ENCODE peak calls at places on chromosomes 12 and 14, in five cellular contexts. Z, N, I, H and E are unnamed samples. For H3K4me1, the result is how much of the 10 kb centered on the place peaks cover.

GRCh38 chr12:12456637-12457036 is 99.8 kb downstream of the BORCS5 start:
- DNase-seq in Z (no peak), N (no peak), I (no peak), H (no peak), E (no peak)

GRCh38 chr14:65628664-65629063 is 216.1 kb downstream of the FUT8 start:
- DNase-seq in Z (no peak), N (no peak), I (no peak), H (no peak), E (no peak)

GRCh38 chr12:3206536-3207072 is 129.4 kb downstream of the TSPAN9 start:
- DNase-seq in Z (no peak), N (no peak), I (no peak), H (no peak), E (no peak)

GRCh38 chr14:28830115-28830534 is 63.5 kb downstream of the FOXG1 start:
- DNase-seq in Z (no peak), N (no peak), I (no peak), H (no peak), E (no peak)

GRCh38 chr14:100104523-100105300 is 39.5 kb downstream of the EVL start:
- DNase-seq in Z (no peak), N (no peak), I (no peak), H (no peak), E (peak)

GRCh38 chr12:81022531-81022930 is 55.3 kb upstream of the ACSS3 start:
- DNase-seq in Z (no peak), N (no peak), I (no peak), H (no peak), E (no peak)

GRCh38 chr14:34496679-34497513 is 34.9 kb upstream of the SPTSSA start:
- DNase-seq in Z (peak), N (peak), I (peak), H (peak), E (peak)

GRCh38 chr12:69648476-69648875 is 37.8 kb upstream of the LRRC10 start:
- DNase-seq in Z (no peak), N (no peak), I (no peak), H (no peak), E (peak)

GRCh38 chr14:73780391-73780790 is 66.2 kb upstream of the PNMA1 start:
- DNase-seq in Z (no peak), N (no peak), I (no peak), H (no peak), E (no peak)

GRCh38 chr12:88015825-88016224 is 13.4 kb downstream of the C12orf50 start:
- DNase-seq in Z (no peak), N (no peak), I (no peak), H (no peak), E (no peak)

GRCh38 chr14:50668008-50668851 is at the start of gene SAV1:
- DNase-seq in Z (peak), N (peak), I (peak), H (peak), E (peak)

GRCh38 chr14:99574099-99574880 is 29.7 kb downstream of the CCDC85C start:
- DNase-seq in Z (peak), N (no peak), I (peak), H (no peak), E (peak)

GRCh38 chr14:80535171-80535570 is 323.9 kb upstream of the DIO2 start:
- DNase-seq in Z (no peak), N (no peak), I (no peak), H (no peak), E (no peak)

GRCh38 chr14:29536886-29537511 is 390.6 kb downstream of the PRKD1 start:
- DNase-seq in Z (no peak), N (no peak), I (no peak), H (no peak), E (no peak)

GRCh38 chr14:22497671-22498093 is 91.3 kb downstream of the DAD1 start:
- DNase-seq in Z (no peak), N (no peak), I (no peak), H (no peak), E (peak)

GRCh38 chr14:76022991-76023390 is 37.4 kb downstream of the IFT43 start:
- DNase-seq in Z (no peak), N (no peak), I (no peak), H (no peak), E (peak)

GRCh38 chr12:129069886-129070285 is 216.6 kb downstream of the GLT1D1 start:
- DNase-seq in Z (no peak), N (no peak), I (no peak), H (no peak), E (no peak)
- TF ChIP-seq CTCF in Z (no peak), N (no peak), I (no peak), H (no peak), E (no peak)

GRCh38 chr12:116204169-116204568 is 73.3 kb downstream of the MED13L start:
- DNase-seq in Z (no peak), N (no peak), I (no peak), H (no peak), E (no peak)

GRCh38 chr12:116210131-116210530 is 67.4 kb downstream of the MED13L start:
- DNase-seq in Z (no peak), N (no peak), I (no peak), H (no peak), E (no peak)

GRCh38 chr12:116204785-116205184 is 72.7 kb downstream of the MED13L start:
- DNase-seq in Z (no peak), N (no peak), I (no peak), H (no peak), E (no peak)

GRCh38 chr12:116207274-116207673 is 70.2 kb downstream of the MED13L start:
- DNase-seq in Z (no peak), N (no peak), I (no peak), H (no peak), E (no peak)

GRCh38 chr12:116206828-116207227 is 70.7 kb downstream of the MED13L start:
- DNase-seq in Z (no peak), N (no peak), I (no peak), H (no peak), E (no peak)
- H3K4me1 ChIP-seq in Z (under half), N (under half), I (under half), H (under half), E (under half)

DNA sequence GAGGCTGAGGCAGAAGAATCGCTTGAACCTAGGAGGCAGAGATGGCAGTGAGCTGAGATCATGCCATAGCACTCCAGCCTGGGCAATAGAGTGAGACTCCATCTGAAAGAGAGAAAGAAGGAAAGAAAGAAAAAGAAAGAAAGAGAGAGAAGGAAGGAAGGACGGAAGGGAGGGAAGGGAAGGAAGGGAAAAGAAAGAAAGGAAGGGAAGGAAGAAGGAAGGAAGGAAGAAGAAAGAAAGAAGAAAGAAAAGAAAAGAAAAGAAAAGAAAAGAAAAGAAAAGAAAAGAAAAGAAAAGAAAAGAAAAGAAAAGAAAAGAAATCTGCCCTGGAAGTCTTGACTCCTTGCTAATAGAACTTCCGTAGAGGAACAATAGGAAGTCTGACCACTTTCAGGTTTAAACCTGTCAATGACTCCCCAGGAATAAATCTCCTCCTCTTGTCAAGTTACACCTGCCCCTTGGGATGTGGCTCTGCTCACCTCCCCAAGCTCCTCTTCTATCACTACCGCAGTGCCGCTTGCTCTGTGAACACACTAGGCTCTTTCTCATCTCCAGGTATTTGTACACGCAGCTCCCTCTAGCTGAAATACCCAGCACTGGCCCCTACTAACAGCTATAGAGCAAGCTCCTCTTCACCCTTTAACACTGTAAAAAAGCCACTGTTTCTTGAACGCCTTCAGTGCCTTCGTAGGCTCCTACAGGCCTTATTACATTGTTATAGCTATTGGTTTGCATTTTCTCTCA is 773.1 kb upstream of the TBX3 start:
- DNase-seq in Z (no peak), N (no peak), I (no peak), H (no peak), E (peak)
- TF ChIP-seq CTCF in Z (no peak), N (no peak), I (no peak), H (peak), E (peak)

GRCh38 chr12:116171549-116171948 is 105.9 kb downstream of the MED13L start:
- DNase-seq in Z (no peak), N (no peak), I (no peak), H (no peak), E (no peak)
- H3K4me1 ChIP-seq in Z (under half), N (under half), I (under half), H (under half), E (under half)

GRCh38 chr14:89013098-89013504 is 188.7 kb downstream of the TTC8 start:
- DNase-seq in Z (no peak), N (no peak), I (no peak), H (peak), E (peak)
- TF ChIP-seq CTCF in Z (no peak), N (no peak), I (peak), H (peak), E (peak)

GRCh38 chr14:89293349-89293916 is 123.6 kb downstream of the FOXN3 start:
- DNase-seq in Z (no peak), N (no peak), I (no peak), H (no peak), E (no peak)
- H3K4me1 ChIP-seq in Z (under half), N (under half), I (under half), H (under half), E (under half)

GRCh38 chr12:106681210-106681609 is 93.3 kb upstream of the RIC8B start:
- DNase-seq in Z (no peak), N (no peak), I (no peak), H (no peak), E (no peak)

GRCh38 chr12:106684497-106684896 is 90.0 kb upstream of the RIC8B start:
- DNase-seq in Z (no peak), N (no peak), I (no peak), H (no peak), E (no peak)

GRCh38 chr12:106685381-106685780 is 89.1 kb upstream of the RIC8B start:
- DNase-seq in Z (no peak), N (no peak), I (no peak), H (no peak), E (no peak)

GRCh38 chr12:106680280-106680679 is 94.2 kb upstream of the RIC8B start:
- DNase-seq in Z (no peak), N (no peak), I (no peak), H (no peak), E (no peak)

DNA sequence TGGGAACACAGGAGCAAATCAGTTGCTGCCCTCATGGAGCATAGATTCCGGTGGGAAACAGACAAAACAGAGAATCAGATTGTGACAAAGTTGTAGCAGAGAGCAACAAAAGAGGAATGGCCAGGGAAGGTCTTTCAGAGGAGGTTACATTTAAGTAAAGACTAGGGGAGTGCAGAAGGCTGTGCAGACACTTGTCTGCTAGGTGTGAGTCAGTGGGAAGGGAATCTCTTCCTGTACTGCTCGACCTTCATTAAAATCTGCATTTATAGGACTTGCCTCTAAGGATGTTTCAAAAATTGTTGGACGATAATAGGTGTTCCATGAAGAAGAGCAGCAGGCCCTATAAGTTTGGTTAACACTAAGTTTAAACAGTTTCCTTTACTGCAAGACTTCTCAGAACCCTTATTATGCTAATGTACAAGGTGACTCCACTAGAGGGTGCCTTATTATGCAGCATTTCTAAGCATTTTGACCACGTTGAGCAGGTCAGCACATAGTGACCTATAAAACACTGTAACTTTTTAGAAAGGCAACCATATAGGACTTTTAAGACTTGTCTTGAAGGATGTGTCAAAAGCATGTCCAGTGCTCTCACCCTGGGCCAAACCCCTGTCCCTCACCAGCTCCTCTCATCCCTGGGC is 91.8 kb upstream of the RIC8B start:
- DNase-seq in Z (no peak), N (no peak), I (no peak), H (no peak), E (peak)
- TF ChIP-seq CTCF in Z (peak), N (no peak), I (no peak), H (peak), E (peak)

GRCh38 chr12:118058227-118058626 is 2.8 kb downstream of the WSB2 start:
- DNase-seq in Z (no peak), N (no peak), I (no peak), H (no peak), E (no peak)

GRCh38 chr12:118055144-118055557 is 5.8 kb downstream of the WSB2 start:
- DNase-seq in Z (peak), N (no peak), I (peak), H (no peak), E (no peak)

GRCh38 chr12:118053071-118053985 is 7.7 kb downstream of the WSB2 start:
- DNase-seq in Z (no peak), N (no peak), I (no peak), H (no peak), E (no peak)

GRCh38 chr12:118058881-118059644 is 1.9 kb downstream of the WSB2 start:
- DNase-seq in Z (no peak), N (no peak), I (no peak), H (no peak), E (no peak)

GRCh38 chr12:118055865-118056773 is 4.9 kb downstream of the WSB2 start:
- DNase-seq in Z (no peak), N (no peak), I (no peak), H (no peak), E (no peak)
- H3K4me1 ChIP-seq in Z (half or more), N (under half), I (half or more), H (half or more), E (under half)